ENCODE peak calls at places on chromosomes 16 and 17, in nine cellular contexts. One of them, this sample, is unnamed.

GRCh38 chr16:53502331-53503269 is at the start of gene AKTIP:
- DNase-seq in astrocyte of the spinal cord: peak
- DNase-seq in H9: peak
- DNase-seq in fibroblast of lung: peak
- DNase-seq in GM06990: no peak
- DNase-seq in AG09319: no peak
- DNase-seq in neural crest cell: no peak
- DNase-seq in bronchial epithelial cell: peak
- DNase-seq in tibial artery: no peak
- DNase-seq in this sample: no peak

GRCh38 chr16:81445143-81445922 is 725 bp downstream of the CMIP start:
- DNase-seq in astrocyte of the spinal cord: peak
- DNase-seq in H9: no peak
- DNase-seq in fibroblast of lung: peak
- DNase-seq in GM06990: peak
- DNase-seq in AG09319: no peak
- DNase-seq in neural crest cell: no peak
- DNase-seq in bronchial epithelial cell: no peak
- DNase-seq in tibial artery: no peak
- DNase-seq in this sample: peak

GRCh38 chr17:39002991-39003715 is 36.0 kb upstream of the FBXO47 start:
- DNase-seq in astrocyte of the spinal cord: peak
- DNase-seq in H9: no peak
- DNase-seq in fibroblast of lung: peak
- DNase-seq in GM06990: no peak
- DNase-seq in AG09319: peak
- DNase-seq in neural crest cell: no peak
- DNase-seq in bronchial epithelial cell: no peak
- DNase-seq in tibial artery: peak
- DNase-seq in this sample: peak

GRCh38 chr17:75645501-75645888 is 12.3 kb downstream of the SMIM5 start:
- DNase-seq in astrocyte of the spinal cord: peak
- DNase-seq in H9: peak
- DNase-seq in fibroblast of lung: peak
- DNase-seq in GM06990: no peak
- DNase-seq in AG09319: no peak
- DNase-seq in neural crest cell: no peak
- DNase-seq in bronchial epithelial cell: peak
- DNase-seq in tibial artery: no peak
- DNase-seq in this sample: peak

GRCh38 chr17:44082206-44082605 is 11.7 kb downstream of the G6PC3 start:
- DNase-seq in astrocyte of the spinal cord: no peak
- DNase-seq in H9: no peak
- DNase-seq in fibroblast of lung: no peak
- DNase-seq in GM06990: no peak
- DNase-seq in AG09319: no peak
- DNase-seq in neural crest cell: no peak
- DNase-seq in bronchial epithelial cell: no peak
- DNase-seq in tibial artery: no peak
- DNase-seq in this sample: no peak

GRCh38 chr16:78816499-78817441 is 717.3 kb downstream of the WWOX start:
- DNase-seq in astrocyte of the spinal cord: no peak
- DNase-seq in H9: no peak
- DNase-seq in fibroblast of lung: no peak
- DNase-seq in GM06990: no peak
- DNase-seq in AG09319: no peak
- DNase-seq in neural crest cell: no peak
- DNase-seq in bronchial epithelial cell: peak
- DNase-seq in tibial artery: peak
- DNase-seq in this sample: peak

GRCh38 chr16:19595043-19595767 is 39.7 kb downstream of the VPS35L start:
- DNase-seq in astrocyte of the spinal cord: peak
- DNase-seq in H9: no peak
- DNase-seq in fibroblast of lung: peak
- DNase-seq in GM06990: no peak
- DNase-seq in AG09319: peak
- DNase-seq in neural crest cell: no peak
- DNase-seq in bronchial epithelial cell: peak
- DNase-seq in tibial artery: no peak
- DNase-seq in this sample: peak

GRCh38 chr17:55265434-55266021 is 768 bp downstream of the HLF start:
- DNase-seq in astrocyte of the spinal cord: no peak
- DNase-seq in H9: no peak
- DNase-seq in fibroblast of lung: no peak
- DNase-seq in GM06990: peak
- DNase-seq in AG09319: no peak
- DNase-seq in neural crest cell: no peak
- DNase-seq in bronchial epithelial cell: no peak
- DNase-seq in tibial artery: no peak
- DNase-seq in this sample: no peak

GRCh38 chr16:86919073-86919472 is 340.7 kb downstream of the FOXL1 start:
- DNase-seq in astrocyte of the spinal cord: no peak
- DNase-seq in H9: no peak
- DNase-seq in fibroblast of lung: no peak
- DNase-seq in GM06990: no peak
- DNase-seq in AG09319: no peak
- DNase-seq in neural crest cell: no peak
- DNase-seq in bronchial epithelial cell: no peak
- DNase-seq in tibial artery: no peak
- DNase-seq in this sample: no peak

GRCh38 chr17:61305024-61305423 is 94.6 kb upstream of the TBX2 start:
- DNase-seq in astrocyte of the spinal cord: no peak
- DNase-seq in H9: no peak
- DNase-seq in fibroblast of lung: no peak
- DNase-seq in GM06990: no peak
- DNase-seq in AG09319: no peak
- DNase-seq in neural crest cell: no peak
- DNase-seq in bronchial epithelial cell: no peak
- DNase-seq in tibial artery: no peak
- DNase-seq in this sample: no peak

GRCh38 chr17:13765701-13766100 is 164.0 kb upstream of the HS3ST3A1 start:
- DNase-seq in astrocyte of the spinal cord: no peak
- DNase-seq in H9: no peak
- DNase-seq in fibroblast of lung: peak
- DNase-seq in GM06990: no peak
- DNase-seq in AG09319: no peak
- DNase-seq in neural crest cell: no peak
- DNase-seq in bronchial epithelial cell: peak
- DNase-seq in tibial artery: no peak
- DNase-seq in this sample: no peak

GRCh38 chr16:14569213-14569612 is 60.8 kb downstream of the PARN start:
- DNase-seq in astrocyte of the spinal cord: no peak
- DNase-seq in H9: no peak
- DNase-seq in fibroblast of lung: no peak
- DNase-seq in GM06990: no peak
- DNase-seq in AG09319: no peak
- DNase-seq in neural crest cell: no peak
- DNase-seq in bronchial epithelial cell: no peak
- DNase-seq in tibial artery: no peak
- DNase-seq in this sample: no peak

GRCh38 chr16:11190585-11191565 is 65.1 kb downstream of the SOCS1 start:
- DNase-seq in astrocyte of the spinal cord: peak
- DNase-seq in H9: no peak
- DNase-seq in fibroblast of lung: peak
- DNase-seq in GM06990: no peak
- DNase-seq in AG09319: no peak
- DNase-seq in neural crest cell: no peak
- DNase-seq in bronchial epithelial cell: peak
- DNase-seq in tibial artery: no peak
- DNase-seq in this sample: no peak

GRCh38 chr16:84156342-84156784 is 11.3 kb downstream of the DNAAF1 start:
- DNase-seq in astrocyte of the spinal cord: no peak
- DNase-seq in H9: no peak
- DNase-seq in fibroblast of lung: peak
- DNase-seq in GM06990: no peak
- DNase-seq in AG09319: no peak
- DNase-seq in neural crest cell: no peak
- DNase-seq in bronchial epithelial cell: peak
- DNase-seq in tibial artery: no peak
- DNase-seq in this sample: no peak
- TF ChIP-seq CTCF in astrocyte of the spinal cord: peak
- TF ChIP-seq CTCF in H9: peak
- TF ChIP-seq CTCF in fibroblast of lung: no peak
- TF ChIP-seq CTCF in GM06990: peak
- TF ChIP-seq CTCF in AG09319: no peak
- TF ChIP-seq CTCF in neural crest cell: peak
- TF ChIP-seq CTCF in bronchial epithelial cell: no peak
- TF ChIP-seq CTCF in tibial artery: no peak
- TF ChIP-seq CTCF in this sample: no peak

GRCh38 chr17:16351831-16352230 is 1.4 kb downstream of the CENPV start:
- DNase-seq in astrocyte of the spinal cord: peak
- DNase-seq in H9: no peak
- DNase-seq in fibroblast of lung: peak
- DNase-seq in GM06990: no peak
- DNase-seq in AG09319: no peak
- DNase-seq in neural crest cell: no peak
- DNase-seq in bronchial epithelial cell: peak
- DNase-seq in tibial artery: no peak
- DNase-seq in this sample: peak
- TF ChIP-seq CTCF in astrocyte of the spinal cord: no peak
- TF ChIP-seq CTCF in H9: no peak
- TF ChIP-seq CTCF in fibroblast of lung: no peak
- TF ChIP-seq CTCF in GM06990: no peak
- TF ChIP-seq CTCF in AG09319: no peak
- TF ChIP-seq CTCF in neural crest cell: no peak
- TF ChIP-seq CTCF in bronchial epithelial cell: no peak
- TF ChIP-seq CTCF in tibial artery: no peak
- TF ChIP-seq CTCF in this sample: no peak

GRCh38 chr16:66549284-66550131 is at the start of gene TK2:
- DNase-seq in astrocyte of the spinal cord: peak
- DNase-seq in H9: peak
- DNase-seq in fibroblast of lung: peak
- DNase-seq in GM06990: peak
- DNase-seq in AG09319: no peak
- DNase-seq in neural crest cell: peak
- DNase-seq in bronchial epithelial cell: no peak
- DNase-seq in tibial artery: peak
- DNase-seq in this sample: no peak
- TF ChIP-seq CTCF in astrocyte of the spinal cord: no peak
- TF ChIP-seq CTCF in H9: no peak
- TF ChIP-seq CTCF in fibroblast of lung: no peak
- TF ChIP-seq CTCF in GM06990: peak
- TF ChIP-seq CTCF in AG09319: no peak
- TF ChIP-seq CTCF in neural crest cell: no peak
- TF ChIP-seq CTCF in bronchial epithelial cell: peak
- TF ChIP-seq CTCF in tibial artery: no peak
- TF ChIP-seq CTCF in this sample: no peak

GRCh38 chr17:8986295-8986694 is 20.8 kb upstream of the PIK3R5 start:
- DNase-seq in astrocyte of the spinal cord: no peak
- DNase-seq in H9: no peak
- DNase-seq in fibroblast of lung: no peak
- DNase-seq in GM06990: no peak
- DNase-seq in AG09319: no peak
- DNase-seq in neural crest cell: no peak
- DNase-seq in bronchial epithelial cell: peak
- DNase-seq in tibial artery: no peak
- DNase-seq in this sample: no peak
- TF ChIP-seq CTCF in astrocyte of the spinal cord: peak
- TF ChIP-seq CTCF in H9: no peak
- TF ChIP-seq CTCF in fibroblast of lung: no peak
- TF ChIP-seq CTCF in GM06990: peak
- TF ChIP-seq CTCF in AG09319: no peak
- TF ChIP-seq CTCF in neural crest cell: no peak
- TF ChIP-seq CTCF in bronchial epithelial cell: no peak
- TF ChIP-seq CTCF in tibial artery: no peak
- TF ChIP-seq CTCF in this sample: no peak

DNA sequence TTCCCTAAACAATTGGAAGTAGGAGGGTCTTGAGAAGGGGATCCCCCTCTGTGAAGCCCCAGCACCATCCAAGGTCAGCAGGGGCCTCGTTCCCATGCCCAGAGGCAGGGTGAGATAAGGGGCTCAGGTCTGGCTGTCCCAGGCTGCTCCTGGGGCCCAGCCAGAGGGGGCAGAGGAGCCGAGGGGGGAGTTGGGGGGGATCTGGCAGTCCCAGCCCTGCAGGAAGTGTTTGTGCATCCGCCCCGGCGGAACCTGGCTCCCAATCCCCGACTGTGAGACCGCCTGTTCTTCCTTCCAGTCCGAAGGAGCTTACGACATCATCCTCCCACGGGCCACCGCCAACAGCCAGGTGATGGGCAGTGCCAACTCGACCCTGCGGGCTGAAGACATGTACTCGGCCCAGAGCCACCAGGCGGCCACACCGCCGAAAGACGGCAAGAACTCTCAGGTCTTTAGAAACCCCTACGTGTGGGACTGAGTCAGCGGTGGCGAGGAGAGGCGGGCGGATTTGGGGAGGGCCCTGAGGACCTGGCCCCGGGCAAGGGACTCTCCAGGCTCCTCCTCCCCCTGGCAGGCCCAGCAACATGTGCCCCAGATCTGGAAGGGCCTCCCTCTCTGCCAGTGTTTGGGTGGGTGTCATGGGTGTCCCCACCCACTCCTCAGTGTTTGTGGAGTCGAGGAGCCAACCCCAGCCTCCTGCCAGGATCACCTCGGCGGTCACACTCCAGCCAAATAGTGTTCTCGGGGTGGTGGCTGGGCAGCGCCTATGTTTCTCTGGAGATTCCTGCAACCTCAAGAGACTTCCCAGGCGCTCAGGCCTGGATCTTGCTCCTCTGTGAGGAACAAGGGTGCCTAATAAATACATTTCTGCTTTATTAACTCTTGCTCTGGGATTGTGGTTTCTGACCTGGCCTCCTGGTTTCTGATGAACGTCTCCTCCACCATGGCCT is 14.9 kb downstream of the GPRC5C start:
- DNase-seq in astrocyte of the spinal cord: no peak
- DNase-seq in H9: no peak
- DNase-seq in fibroblast of lung: no peak
- DNase-seq in GM06990: no peak
- DNase-seq in AG09319: no peak
- DNase-seq in neural crest cell: no peak
- DNase-seq in bronchial epithelial cell: peak
- DNase-seq in tibial artery: peak
- DNase-seq in this sample: peak
- TF ChIP-seq CTCF in astrocyte of the spinal cord: no peak
- TF ChIP-seq CTCF in H9: no peak
- TF ChIP-seq CTCF in fibroblast of lung: no peak
- TF ChIP-seq CTCF in GM06990: peak
- TF ChIP-seq CTCF in AG09319: no peak
- TF ChIP-seq CTCF in neural crest cell: no peak
- TF ChIP-seq CTCF in bronchial epithelial cell: no peak
- TF ChIP-seq CTCF in tibial artery: peak
- TF ChIP-seq CTCF in this sample: peak

GRCh38 chr16:85359147-85359822 is 247.0 kb upstream of the CIBAR2 start:
- DNase-seq in astrocyte of the spinal cord: no peak
- DNase-seq in H9: no peak
- DNase-seq in fibroblast of lung: peak
- DNase-seq in GM06990: no peak
- DNase-seq in AG09319: no peak
- DNase-seq in neural crest cell: no peak
- DNase-seq in bronchial epithelial cell: peak
- DNase-seq in tibial artery: no peak
- DNase-seq in this sample: no peak
- TF ChIP-seq CTCF in astrocyte of the spinal cord: no peak
- TF ChIP-seq CTCF in H9: no peak
- TF ChIP-seq CTCF in fibroblast of lung: no peak
- TF ChIP-seq CTCF in GM06990: no peak
- TF ChIP-seq CTCF in AG09319: no peak
- TF ChIP-seq CTCF in neural crest cell: no peak
- TF ChIP-seq CTCF in bronchial epithelial cell: no peak
- TF ChIP-seq CTCF in tibial artery: no peak
- TF ChIP-seq CTCF in this sample: no peak

This sample was measured in MCF 10A.